ENCODE peak calls at places on chromosomes 6 and 20, in six cellular contexts. J is neuronal stem cell, Z is heart left ventricle, L is cerebellar nuclear complex, O is NAMALWA, K is foreskin fibroblast. D is an unnamed sample.

GRCh38 chr6:42241915-42242314 is 24.3 kb upstream of the MRPS10 start:
- DNase-seq in J (no peak), Z (no peak), L (no peak), O (no peak), K (no peak), D (no peak)

GRCh38 chr6:127879685-127880084 is 21.2 kb downstream of the THEMIS start:
- DNase-seq in J (peak; percentile 27), Z (peak; percentile 46), L (no peak), O (no peak), K (peak; percentile 15), D (no peak)

GRCh38 chr20:41440882-41441281 is 74.3 kb upstream of the EMILIN3 start:
- DNase-seq in J (no peak), Z (no peak), L (no peak), O (no peak), K (no peak), D (no peak)

GRCh38 chr20:38779247-38780097 is 26.0 kb upstream of the PPP1R16B start:
- DNase-seq in J (no peak), Z (no peak), L (no peak), O (no peak), K (no peak), D (no peak)

GRCh38 chr20:40600441-40601235 is 88.4 kb downstream of the MAFB start:
- DNase-seq in J (no peak), Z (no peak), L (no peak), O (no peak), K (no peak), D (no peak)

GRCh38 chr20:36792422-36792821 is 18.9 kb upstream of the DSN1 start:
- DNase-seq in J (peak; percentile 61), Z (no peak), L (no peak), O (peak; percentile 85), K (peak; percentile 83), D (no peak)

GRCh38 chr6:150243620-150244314 is 100.9 kb downstream of the PPP1R14C start:
- DNase-seq in J (no peak), Z (no peak), L (no peak), O (no peak), K (peak; percentile 15), D (no peak)

GRCh38 chr20:41664584-41664983 is 46.4 kb upstream of the CHD6 start:
- DNase-seq in J (no peak), Z (no peak), L (no peak), O (peak; percentile 94), K (peak; percentile 7), D (no peak)

GRCh38 chr6:107114213-107114871 is 973 bp downstream of the BEND3 start:
- DNase-seq in J (peak; percentile 82), Z (peak; percentile 95), L (no peak), O (peak; percentile 83), K (peak; percentile 96), D (peak; percentile 65)

GRCh38 chr6:57432919-57433684 is 115.7 kb downstream of the PRIM2 start:
- DNase-seq in J (no peak), Z (no peak), L (no peak), O (peak; percentile 9), K (no peak), D (no peak)

GRCh38 chr6:28152531-28152930 is 10.8 kb downstream of the ZKSCAN8 start:
- DNase-seq in J (no peak), Z (no peak), L (no peak), O (no peak), K (no peak), D (no peak)

GRCh38 chr6:150905769-150906168 is 40.3 kb downstream of the MTHFD1L start:
- DNase-seq in J (no peak), Z (no peak), L (no peak), O (peak; percentile 15), K (no peak), D (no peak)

GRCh38 chr6:116057766-116058165 is 2.9 kb downstream of the FRK start:
- DNase-seq in J (no peak), Z (no peak), L (no peak), O (no peak), K (no peak), D (no peak)

GRCh38 chr6:53417141-53417540 is 68.4 kb upstream of the ELOVL5 start:
- DNase-seq in J (no peak), Z (no peak), L (no peak), O (no peak), K (no peak), D (no peak)

GRCh38 chr6:166540631-166541331 is 45.7 kb downstream of the RAMACL start:
- DNase-seq in J (no peak), Z (no peak), L (no peak), O (peak; percentile 19), K (no peak), D (no peak)

GRCh38 chr6:148037496-148037895 is 305.1 kb upstream of the SASH1 start:
- DNase-seq in J (no peak), Z (no peak), L (no peak), O (no peak), K (peak; percentile 68), D (no peak)

GRCh38 chr20:14055127-14055742 is 59.9 kb downstream of the MACROD2 start:
- DNase-seq in J (peak; percentile 66), Z (no peak), L (no peak), O (peak; percentile 72), K (peak; percentile 80), D (peak; percentile 75)

GRCh38 chr6:103107985-103108384 is 1714.5 kb downstream of the GRIK2 start:
- DNase-seq in J (no peak), Z (no peak), L (no peak), O (no peak), K (no peak), D (no peak)

GRCh38 chr6:21163110-21163837 is 430.3 kb upstream of the SOX4 start:
- DNase-seq in J (no peak), Z (no peak), L (no peak), O (no peak), K (peak; percentile 72), D (no peak)

GRCh38 chr20:19823216-19823615 is 65.2 kb downstream of the RIN2 start:
- DNase-seq in J (no peak), Z (no peak), L (no peak), O (no peak), K (no peak), D (no peak)

GRCh38 chr6:75266716-75267291 is 17.8 kb downstream of the TMEM30A start:
- DNase-seq in J (no peak), Z (no peak), L (no peak), O (peak; percentile 73), K (peak; percentile 72), D (no peak)